ENCODE peak calls at places on chromosome 16, in seven cellular contexts. S, W, V, O, F, R and M are unnamed samples.
A peak's percentile ranks its signal among the peaks of the same experiment; 100 is the strongest.

GRCh38 chr16:50207652-50208051 is 54.5 kb downstream of the TENT4B start:
- DNase-seq in S (no peak), W (peak; percentile 72), V (no peak), O (peak; percentile 43), F (no peak), R (no peak), M (no peak)

GRCh38 chr16:2791174-2791573 is 3.8 kb upstream of the PRSS33 start:
- DNase-seq in S (peak; percentile 34), W (no peak), V (no peak), O (no peak), F (no peak), R (no peak), M (no peak)

GRCh38 chr16:80259289-80259805 is 281.4 kb upstream of the DYNLRB2 start:
- DNase-seq in S (no peak), W (no peak), V (peak; percentile 33), O (no peak), F (no peak), R (no peak), M (no peak)

GRCh38 chr16:3642397-3643094 is 11.9 kb upstream of the DNASE1 start:
- DNase-seq in S (peak; percentile 56), W (no peak), V (no peak), O (peak; percentile 53), F (peak; percentile 87), R (peak; percentile 93), M (peak; percentile 84)

GRCh38 chr16:84547539-84548058 is 43.1 kb upstream of the MEAK7 start:
- DNase-seq in S (no peak), W (no peak), V (peak; percentile 70), O (no peak), F (no peak), R (no peak), M (no peak)

GRCh38 chr16:72467157-72467759 is 295.3 kb upstream of the PMFBP1 start:
- DNase-seq in S (no peak), W (peak; percentile 60), V (peak; percentile 64), O (peak; percentile 78), F (no peak), R (peak; percentile 42), M (peak; percentile 62)

GRCh38 chr16:57676624-57677085 is 8.5 kb downstream of the ADGRG3 start:
- DNase-seq in S (no peak), W (no peak), V (no peak), O (peak; percentile 8), F (no peak), R (no peak), M (peak; percentile 14)

GRCh38 chr16:27325736-27326135 is 12.0 kb downstream of the IL4R start:
- DNase-seq in S (no peak), W (no peak), V (no peak), O (no peak), F (no peak), R (no peak), M (no peak)

GRCh38 chr16:2205967-2206313 is 686 bp downstream of the MLST8 start:
- DNase-seq in S (peak; percentile 77), W (no peak), V (peak; percentile 69), O (no peak), F (no peak), R (no peak), M (no peak)

GRCh38 chr16:81831722-81832126 is 52.6 kb downstream of the PLCG2 start:
- DNase-seq in S (peak; percentile 82), W (no peak), V (no peak), O (no peak), F (no peak), R (no peak), M (no peak)

GRCh38 chr16:56606071-56606687 is 2.2 kb upstream of the MT2A start:
- DNase-seq in S (no peak), W (peak; percentile 79), V (no peak), O (peak; percentile 93), F (no peak), R (no peak), M (peak; percentile 80)

GRCh38 chr16:31880322-31880979 is 6.8 kb downstream of the ZNF267 start:
- DNase-seq in S (no peak), W (peak; percentile 80), V (no peak), O (peak; percentile 87), F (no peak), R (no peak), M (peak; percentile 65)

GRCh38 chr16:48024042-48024441 is 131.8 kb downstream of the ABCC12 start:
- DNase-seq in S (no peak), W (no peak), V (no peak), O (no peak), F (no peak), R (no peak), M (no peak)

GRCh38 chr16:35552763-35553162 is 2093.4 kb downstream of the TP53TG3F start:
- DNase-seq in S (no peak), W (no peak), V (no peak), O (no peak), F (no peak), R (no peak), M (no peak)

GRCh38 chr16:82748026-82748425 is 121.3 kb downstream of the CDH13 start:
- DNase-seq in S (no peak), W (peak; percentile 66), V (no peak), O (peak; percentile 91), F (no peak), R (no peak), M (no peak)

GRCh38 chr16:27640277-27640600 is 90.3 kb downstream of the KATNIP start:
- DNase-seq in S (no peak), W (no peak), V (no peak), O (no peak), F (peak; percentile 8), R (no peak), M (peak; percentile 87)

GRCh38 chr16:31853300-31853699 is 20.3 kb upstream of the ZNF267 start:
- DNase-seq in S (no peak), W (no peak), V (no peak), O (no peak), F (no peak), R (no peak), M (peak; percentile 48)

GRCh38 chr16:2388875-2389433 is 40.3 kb upstream of the CCNF start:
- DNase-seq in S (no peak), W (peak; percentile 82), V (no peak), O (peak; percentile 27), F (no peak), R (no peak), M (peak; percentile 71)

GRCh38 chr16:54651851-54652770 is 278.6 kb upstream of the IRX5 start:
- DNase-seq in S (no peak), W (no peak), V (peak; percentile 50), O (peak; percentile 7), F (no peak), R (no peak), M (peak; percentile 82)

GRCh38 chr16:11742041-11742535 is 569 bp downstream of the TXNDC11 start:
- DNase-seq in S (peak; percentile 81), W (no peak), V (no peak), O (no peak), F (peak; percentile 44), R (no peak), M (peak; percentile 19)

GRCh38 chr16:28149016-28149888 is 62.5 kb downstream of the XPO6 start:
- DNase-seq in S (no peak), W (peak; percentile 22), V (no peak), O (no peak), F (no peak), R (no peak), M (peak; percentile 63)

GRCh38 chr16:5073279-5073629 is 1.6 kb downstream of the ALG1 start:
- DNase-seq in S (no peak), W (peak; percentile 79), V (no peak), O (no peak), F (no peak), R (no peak), M (peak; percentile 51)
- H3K4me3 ChIP-seq in S (no peak overlapping the region), W (no peak overlapping the region), V (no peak overlapping the region), O (no peak overlapping the region), F (no peak overlapping the region), R (no peak overlapping the region), M (no peak overlapping the region)

GRCh38 chr16:79211581-79211980 is 389.0 kb downstream of the MAF start:
- DNase-seq in S (no peak), W (no peak), V (no peak), O (no peak), F (no peak), R (no peak), M (no peak)

GRCh38 chr16:79212114-79212791 is 388.3 kb downstream of the MAF start:
- DNase-seq in S (no peak), W (no peak), V (peak; percentile 54), O (no peak), F (no peak), R (no peak), M (no peak)

GRCh38 chr16:79215289-79215688 is 385.2 kb downstream of the MAF start:
- DNase-seq in S (no peak), W (no peak), V (no peak), O (no peak), F (no peak), R (no peak), M (no peak)

GRCh38 chr16:79210629-79211028 is 389.9 kb downstream of the MAF start:
- DNase-seq in S (no peak), W (no peak), V (no peak), O (no peak), F (no peak), R (no peak), M (no peak)

DNA sequence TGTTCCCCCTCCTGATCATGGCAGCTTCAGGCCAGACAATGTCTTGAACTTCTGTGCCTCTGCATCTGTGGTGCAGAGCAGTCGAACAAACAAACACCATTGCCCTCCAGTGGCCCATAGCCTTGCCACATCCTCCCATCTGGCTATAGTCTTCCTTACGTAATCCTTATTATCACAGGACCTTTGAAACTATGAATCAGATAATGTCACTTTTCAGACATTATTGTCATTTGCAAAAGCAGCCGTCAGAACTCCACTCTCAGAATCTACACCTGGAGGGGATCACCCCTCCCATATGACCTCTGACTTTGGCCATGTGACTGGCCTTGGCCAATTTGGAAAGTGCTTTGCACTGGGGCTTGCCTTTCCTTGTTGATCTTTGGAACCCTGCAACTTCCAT is 387.3 kb downstream of the MAF start:
- DNase-seq in S (no peak), W (no peak), V (no peak), O (no peak), F (no peak), R (no peak), M (no peak)
- TF ChIP-seq CTCF in S (no peak), W (no peak), V (no peak), O (no peak), F (no peak), R (no peak), M (no peak)

GRCh38 chr16:19885456-19886060 is 910 bp upstream of the GPRC5B start:
- DNase-seq in S (no peak), W (no peak), V (no peak), O (peak; percentile 16), F (no peak), R (no peak), M (no peak)
- H3K4me3 ChIP-seq in S (no peak overlapping the region), W (peak overlapping the region; percentile 85), V (no peak overlapping the region), O (peak overlapping the region; percentile 77), F (no peak overlapping the region), R (no peak overlapping the region), M (no peak overlapping the region)

DNA sequence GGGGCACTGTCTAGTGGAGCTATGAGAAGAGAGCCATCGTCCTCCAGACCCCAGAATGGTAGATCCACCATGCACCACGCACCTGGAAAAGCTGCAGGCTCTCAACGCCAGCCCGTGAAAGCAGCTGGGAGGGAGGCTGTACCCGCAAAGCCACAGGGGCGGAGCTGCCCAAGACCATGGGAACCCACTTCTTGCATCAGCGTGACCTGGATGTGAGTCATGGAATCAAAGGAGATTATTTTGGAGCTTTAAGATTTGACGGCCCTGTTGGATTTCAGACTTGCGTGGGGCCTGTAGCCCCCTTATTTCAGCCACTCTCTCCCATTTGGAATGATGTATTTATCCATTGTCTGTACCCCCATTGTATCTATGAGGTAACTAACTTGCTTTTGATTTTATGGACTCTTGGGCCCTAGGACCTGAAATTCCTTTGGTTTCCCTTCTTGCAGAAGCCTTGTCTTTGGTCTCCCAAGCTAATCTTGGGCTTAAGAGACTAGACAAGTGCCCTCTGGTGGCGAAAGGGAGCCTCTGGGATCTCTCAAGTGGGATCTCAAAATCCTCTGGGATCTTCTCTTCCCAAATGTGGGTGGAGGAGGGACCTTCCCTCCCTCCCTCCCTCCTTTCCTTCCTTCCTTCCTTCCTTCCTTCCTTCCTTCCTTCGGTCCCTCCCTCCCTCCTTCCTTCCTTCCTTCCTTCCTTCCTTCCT is 58.2 kb upstream of the HAPSTR1 start:
- DNase-seq in S (no peak), W (peak; percentile 71), V (peak; percentile 86), O (peak; percentile 78), F (peak; percentile 26), R (peak; percentile 58), M (peak; percentile 77)
- TF ChIP-seq CTCF in S (peak; percentile 25), W (peak; percentile 57), V (peak; percentile 73), O (peak; percentile 71), F (peak; percentile 69), R (peak; percentile 80), M (peak; percentile 68)